ENCODE peak calls at places on chromosome 6, in four cellular contexts. S is PC-3, W is H1, O is upper lobe of right lung. B is an unnamed sample.

GRCh38 chr6:157385482-157385881 is 4.5 kb downstream of the ZDHHC14 start:
- DNase-seq in S (no peak), W (no peak), O (no peak), B (no peak)

GRCh38 chr6:150250826-150251225 is 108.0 kb downstream of the PPP1R14C start:
- DNase-seq in S (no peak), W (no peak), O (no peak), B (no peak)

GRCh38 chr6:20652691-20653479 is 118.6 kb downstream of the CDKAL1 start:
- DNase-seq in S (peak; percentile 86), W (no peak), O (no peak), B (no peak)

GRCh38 chr6:155201461-155202226 is 62.2 kb upstream of the CLDN20 start:
- DNase-seq in S (peak; percentile 88), W (no peak), O (no peak), B (no peak)

GRCh38 chr6:42374027-42374669 is 77.6 kb downstream of the TRERF1 start:
- DNase-seq in S (no peak), W (no peak), O (no peak), B (no peak)

GRCh38 chr6:56863366-56863765 is 91.5 kb upstream of the BEND6 start:
- DNase-seq in S (peak; percentile 59), W (no peak), O (no peak), B (no peak)

GRCh38 chr6:7590918-7591302 is 912 bp downstream of the SNRNP48 start:
- DNase-seq in S (peak; percentile 57), W (no peak), O (no peak), B (no peak)

GRCh38 chr6:108195209-108195608 is 29.4 kb downstream of the NR2E1 start:
- DNase-seq in S (no peak), W (no peak), O (no peak), B (no peak)

GRCh38 chr6:26031595-26032386 is 55.4 kb upstream of the HFE start:
- DNase-seq in S (peak; percentile 99), W (peak; percentile 88), O (peak; percentile 73), B (peak; percentile 92)

GRCh38 chr6:154276810-154277577 is 79.6 kb downstream of the IPCEF1 start:
- DNase-seq in S (peak; percentile 60), W (no peak), O (no peak), B (no peak)

GRCh38 chr6:157982297-157982579 is 575 bp downstream of the SYNJ2 start:
- DNase-seq in S (no peak), W (peak; percentile 76), O (peak; percentile 74), B (no peak)

GRCh38 chr6:156685823-156686428 is 91.3 kb upstream of the ARID1B start:
- DNase-seq in S (no peak), W (no peak), O (no peak), B (no peak)

GRCh38 chr6:152673233-152673632 is 24.5 kb upstream of the MYCT1 start:
- DNase-seq in S (no peak), W (no peak), O (no peak), B (no peak)

GRCh38 chr6:154229796-154230195 is 126.8 kb downstream of the IPCEF1 start:
- DNase-seq in S (no peak), W (no peak), O (no peak), B (no peak)

GRCh38 chr6:47677381-47678100 is 20.8 kb upstream of the ADGRF4 start:
- DNase-seq in S (no peak), W (no peak), O (no peak), B (no peak)

GRCh38 chr6:15359335-15359862 is 113.5 kb downstream of the JARID2 start:
- DNase-seq in S (no peak), W (no peak), O (no peak), B (no peak)

GRCh38 chr6:20327141-20327540 is 74.5 kb upstream of the E2F3 start:
- DNase-seq in S (no peak), W (no peak), O (no peak), B (no peak)

GRCh38 chr6:15544321-15544900 is 118.4 kb downstream of the DTNBP1 start:
- DNase-seq in S (no peak), W (peak; percentile 11), O (no peak), B (no peak)

GRCh38 chr6:7153807-7154206 is 46.0 kb downstream of the RREB1 start:
- DNase-seq in S (no peak), W (peak; percentile 44), O (no peak), B (no peak)

GRCh38 chr6:14770572-14770971 is 475.3 kb upstream of the JARID2 start:
- DNase-seq in S (no peak), W (no peak), O (no peak), B (no peak)

GRCh38 chr6:13472976-13473645 is 14.3 kb downstream of the GFOD1 start:
- DNase-seq in S (no peak), W (no peak), O (no peak), B (no peak)

GRCh38 chr6:124967444-124967843 is 5.2 kb downstream of the RNF217 start:
- DNase-seq in S (peak; percentile 61), W (no peak), O (no peak), B (no peak)

GRCh38 chr6:21228411-21228810 is 365.1 kb upstream of the SOX4 start:
- DNase-seq in S (peak; percentile 73), W (no peak), O (no peak), B (no peak)

GRCh38 chr6:55868910-55869479 is 6.4 kb downstream of the BMP5 start:
- DNase-seq in S (peak; percentile 98), W (no peak), O (no peak), B (no peak)

GRCh38 chr6:21808045-21808470 is 214.5 kb downstream of the SOX4 start:
- DNase-seq in S (peak; percentile 65), W (peak; percentile 39), O (no peak), B (no peak)

GRCh38 chr6:44505751-44506150 is 118.2 kb downstream of the CDC5L start:
- DNase-seq in S (no peak), W (peak; percentile 16), O (no peak), B (no peak)

GRCh38 chr6:13417954-13418353 is 69.4 kb downstream of the GFOD1 start:
- DNase-seq in S (no peak), W (no peak), O (no peak), B (no peak)

GRCh38 chr6:156279306-156279969 is 497.7 kb upstream of the ARID1B start:
- DNase-seq in S (no peak), W (no peak), O (no peak), B (no peak)

GRCh38 chr6:41373367-41373918 is 38.0 kb downstream of the NCR2 start:
- DNase-seq in S (no peak), W (peak; percentile 75), O (no peak), B (no peak)

GRCh38 chr6:154343473-154344308 is 12.9 kb downstream of the IPCEF1 start:
- DNase-seq in S (peak; percentile 59), W (peak; percentile 54), O (peak; percentile 81), B (no peak)

GRCh38 chr6:53734473-53735299 is 60.1 kb upstream of the LRRC1 start:
- DNase-seq in S (peak; percentile 94), W (peak; percentile 78), O (no peak), B (no peak)

GRCh38 chr6:166381733-166382499 is 824 bp downstream of the MPC1 start:
- DNase-seq in S (peak; percentile 72), W (peak; percentile 93), O (peak; percentile 93), B (peak; percentile 95)

GRCh38 chr6:160252073-160252809 is 6.4 kb downstream of the SLC22A2 start:
- DNase-seq in S (no peak), W (no peak), O (no peak), B (no peak)
- H3K4me1 ChIP-seq in S (peaks cover 31% of the 10 kb centered on the region), W (peaks cover 8% of the 10 kb centered on the region), O (no peaks in the 10 kb centered on the region), B (no peaks in the 10 kb centered on the region)

DNA sequence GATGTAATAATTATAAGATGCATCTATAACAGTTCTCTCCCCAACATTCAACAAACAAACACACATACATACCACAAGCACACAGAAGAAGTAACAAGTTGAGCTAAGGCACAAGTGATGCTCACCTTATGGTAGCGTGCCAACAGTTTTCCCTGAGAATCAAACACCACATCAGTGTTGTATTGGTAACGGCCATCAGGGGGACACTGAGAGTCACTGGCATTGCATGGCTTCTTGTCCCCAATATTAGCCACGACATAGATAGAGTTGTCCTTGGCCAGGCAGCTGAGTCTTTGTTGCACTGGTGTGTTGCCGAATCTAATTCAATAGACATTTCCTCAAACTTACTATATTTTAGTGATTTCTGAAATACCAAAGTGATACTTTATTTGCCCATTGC is 14.8 kb upstream of the VNN1 start:
- DNase-seq in S (peak; percentile 3), W (no peak), O (no peak), B (no peak)
- TF ChIP-seq CTCF in S (peak; percentile 35), W (peak; percentile 43), O (no peak), B (no peak)

DNA sequence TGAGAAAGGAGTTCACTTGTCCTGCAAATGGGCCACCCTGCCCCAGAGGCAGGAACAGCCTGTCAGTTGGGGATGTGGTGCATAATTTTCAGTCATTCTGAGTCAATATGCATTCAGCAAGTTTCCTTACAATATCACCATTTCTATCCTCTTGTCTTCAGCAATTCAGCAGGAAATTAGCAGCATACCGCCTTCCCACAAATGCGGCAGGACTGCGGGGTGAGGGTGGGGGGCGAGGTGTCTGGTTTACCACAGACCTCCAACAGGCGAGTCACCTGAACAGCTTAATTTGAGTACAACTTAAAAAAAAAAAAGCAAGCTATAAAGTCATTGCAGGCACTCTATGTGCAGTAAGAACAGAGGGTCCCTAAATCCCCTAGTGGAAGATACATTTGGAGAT is 126.8 kb downstream of the MAP3K7 start:
- DNase-seq in S (no peak), W (no peak), O (no peak), B (no peak)
- H3K4me1 ChIP-seq in S (peaks cover 7% of the 10 kb centered on the region), W (no peaks in the 10 kb centered on the region), O (no peaks in the 10 kb centered on the region), B (peaks cover 7% of the 10 kb centered on the region)

DNA sequence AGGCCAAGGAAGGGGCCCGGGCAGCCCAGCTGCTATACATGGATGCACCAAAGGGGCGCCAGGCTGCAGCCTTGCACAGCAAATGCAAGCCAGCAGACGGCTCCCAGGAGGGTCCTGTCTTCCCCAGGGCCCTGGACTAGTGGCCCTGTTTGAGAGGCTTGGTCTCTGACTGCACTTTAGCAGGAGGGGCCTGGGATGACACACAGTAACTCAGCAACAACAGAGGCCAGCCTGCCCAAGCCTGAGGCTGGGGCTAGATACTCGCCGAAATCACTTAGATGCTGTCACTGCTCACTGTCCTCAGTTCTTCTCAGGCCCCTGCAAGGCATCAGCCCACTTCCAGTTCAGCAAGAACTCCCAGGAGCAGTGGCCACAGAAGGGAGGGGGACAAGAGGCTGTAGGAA is 73.5 kb downstream of the TRAM2 start:
- DNase-seq in S (peak; percentile 58), W (no peak), O (no peak), B (no peak)
- TF ChIP-seq CTCF in S (peak; percentile 11), W (peak; percentile 70), O (no peak), B (no peak)

DNA sequence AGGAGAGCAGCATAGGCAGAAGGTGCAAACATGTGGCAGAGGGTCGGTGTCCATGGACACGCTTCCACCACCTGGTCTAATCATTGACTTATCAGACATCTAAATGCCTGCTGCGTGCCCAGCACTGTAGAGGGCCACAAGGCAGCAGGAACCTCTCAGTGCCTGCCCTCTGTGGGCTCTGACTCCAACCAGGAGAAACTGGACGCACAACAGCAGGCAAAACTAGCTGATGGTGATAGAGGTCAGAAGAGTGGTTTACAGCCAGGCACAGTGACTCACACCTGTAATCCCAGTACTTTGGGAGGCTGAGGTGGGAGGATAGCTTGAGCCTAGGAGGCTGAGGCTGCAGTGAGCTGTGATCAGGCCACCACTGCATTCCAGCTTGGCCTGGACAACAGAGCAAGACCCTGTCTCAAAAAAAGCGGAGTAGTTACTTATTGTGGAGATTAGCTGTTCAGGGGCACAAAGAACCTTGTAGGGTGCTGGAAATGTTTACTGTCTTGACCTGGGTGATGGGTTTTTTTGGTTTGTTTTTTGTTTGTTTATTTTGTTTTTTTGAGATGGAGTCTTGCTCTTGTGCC is 46.5 kb downstream of the PPARD start:
- DNase-seq in S (no peak), W (no peak), O (no peak), B (no peak)
- H3K4me1 ChIP-seq in S (peaks cover 44% of the 10 kb centered on the region), W (no peaks in the 10 kb centered on the region), O (peaks cover 10% of the 10 kb centered on the region), B (peaks cover 9% of the 10 kb centered on the region)